ENCODE peak calls at places on chromosomes 3 and 15, in eight cellular contexts. R is IMR-90, E is left ventricle myocardium inferior, C is HFF-Myc, V is HepG2, M is body of pancreas, X is AG10803, Y is AG04449. F is an unnamed sample.

GRCh38 chr15:51726302-51727073 is 11.0 kb downstream of the LYSMD2 start:
- DNase-seq in X (peak; percentile 80), E (peak; percentile 43), V (peak; percentile 10), R (peak; percentile 93), M (peak; percentile 30), C (peak; percentile 35), Y (peak; percentile 56), F (peak; percentile 86)

GRCh38 chr15:76799760-76800159 is 105.4 kb downstream of the SCAPER start:
- DNase-seq in E (no peak), Y (peak; percentile 38), C (peak; percentile 3), X (peak; percentile 58), V (no peak), R (peak; percentile 88), M (no peak), F (peak; percentile 61)

GRCh38 chr3:62833538-62833937 is 41.7 kb downstream of the CADPS start:
- DNase-seq in X (peak; percentile 17), R (no peak), E (no peak), Y (no peak), M (no peak), V (peak; percentile 1), C (no peak), F (no peak)

GRCh38 chr3:64235605-64236004 is 10.3 kb upstream of the PRICKLE2 start:
- DNase-seq in R (no peak), X (no peak), C (no peak), E (no peak), V (no peak), Y (no peak), M (no peak), F (no peak)

GRCh38 chr15:85760531-85761371 is 34.0 kb downstream of the KLHL25 start:
- DNase-seq in R (no peak), V (no peak), Y (no peak), E (no peak), C (no peak), X (no peak), M (no peak), F (no peak)

GRCh38 chr3:160486459-160486869 is 36.9 kb upstream of the TRIM59 start:
- DNase-seq in R (peak; percentile 71), X (peak; percentile 71), E (no peak), M (no peak), V (peak; percentile 15), C (no peak), Y (no peak), F (peak; percentile 29)

GRCh38 chr15:60912984-60913697 is 316.0 kb downstream of the RORA start:
- DNase-seq in V (no peak), E (no peak), Y (no peak), M (peak; percentile 67), R (no peak), C (no peak), X (no peak), F (no peak)

GRCh38 chr3:15276028-15276717 is 56.2 kb downstream of the SH3BP5 start:
- DNase-seq in Y (no peak), X (peak; percentile 47), C (no peak), V (no peak), R (no peak), E (no peak), M (no peak), F (no peak)

GRCh38 chr3:149468504-149469212 is 5.8 kb upstream of the TM4SF4 start:
- DNase-seq in V (peak; percentile 35), X (no peak), E (no peak), C (no peak), M (peak; percentile 64), R (no peak), Y (no peak), F (peak; percentile 71)

GRCh38 chr15:83324799-83325198 is 40.3 kb upstream of the BNC1 start:
- DNase-seq in X (no peak), V (no peak), Y (no peak), R (no peak), C (no peak), E (no peak), M (no peak), F (no peak)

GRCh38 chr3:124609402-124609801 is 120.8 kb upstream of the UMPS start:
- DNase-seq in M (no peak), E (no peak), X (no peak), C (no peak), Y (peak; percentile 19), V (no peak), R (peak; percentile 17), F (no peak)

GRCh38 chr3:52093751-52094525 is 37.6 kb upstream of the DUSP7 start:
- DNase-seq in V (peak; percentile 13), R (peak; percentile 61), Y (peak; percentile 21), X (peak; percentile 64), M (no peak), E (no peak), C (peak; percentile 33), F (peak; percentile 43)

GRCh38 chr3:127889976-127890650 is 24.9 kb upstream of the KBTBD12 start:
- DNase-seq in M (no peak), Y (no peak), C (no peak), X (peak; percentile 15), V (no peak), E (no peak), R (no peak), F (no peak)

GRCh38 chr3:161700998-161701397 is 204.4 kb downstream of the OTOL1 start:
- DNase-seq in V (no peak), R (no peak), Y (no peak), M (no peak), C (no peak), X (no peak), E (no peak), F (no peak)

DNA sequence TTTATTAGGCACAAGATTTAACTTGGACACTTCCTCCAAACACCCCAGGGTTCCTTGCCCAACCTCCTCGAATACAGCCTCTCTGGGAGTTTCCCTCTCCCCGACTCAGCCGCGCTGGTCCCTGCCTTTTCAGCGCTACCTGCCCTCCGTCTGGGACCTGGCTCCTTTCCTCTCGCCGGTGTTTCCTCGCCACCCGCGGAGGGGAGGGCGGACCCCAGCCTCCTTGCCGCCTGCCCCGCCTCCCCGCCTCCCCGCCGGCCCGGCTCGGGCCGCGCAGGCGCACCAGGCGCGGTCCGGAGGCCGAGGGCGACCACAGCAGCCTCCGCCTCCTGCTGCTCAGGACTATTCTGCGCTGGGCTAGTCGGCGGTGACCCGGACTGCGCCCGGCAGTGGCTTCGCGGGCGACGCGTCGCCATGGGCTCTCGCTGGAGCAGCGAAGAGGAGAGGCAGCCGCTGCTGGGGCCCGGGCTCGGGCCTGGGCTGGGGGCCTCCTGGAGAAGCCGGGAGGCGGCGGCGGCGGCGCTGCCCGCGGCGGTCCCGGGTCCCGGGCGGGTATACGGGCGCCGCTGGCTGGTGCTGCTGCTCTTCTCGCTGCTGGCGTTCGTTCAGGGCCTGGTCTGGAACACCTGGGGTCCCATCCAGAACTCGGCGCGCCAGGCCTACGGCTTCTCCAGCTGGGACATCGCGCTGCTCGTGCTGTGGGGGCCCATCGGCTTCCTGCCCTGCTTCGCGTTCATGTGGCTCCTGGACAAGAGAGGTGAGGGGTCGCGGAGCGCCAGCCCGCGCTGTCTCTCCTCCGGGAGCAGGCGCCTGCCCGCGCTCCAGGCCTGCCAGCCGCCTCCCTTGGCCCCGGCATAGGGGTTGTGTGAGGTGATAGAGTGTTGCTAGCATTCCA is at the start of gene SLC49A4:
- DNase-seq in V (peak; percentile 65), Y (no peak), M (peak; percentile 85), C (peak; percentile 45), E (peak; percentile 80), X (peak; percentile 62), R (peak; percentile 65), F (peak; percentile 68)
- TF ChIP-seq CTCF in V (peak; percentile 15), Y (peak; percentile 11), M (peak; percentile 10), C (no peak), E (no peak), X (no peak), R (no peak), F (no peak)

GRCh38 chr3:31092748-31093607 is 198.5 kb upstream of the GADL1 start:
- DNase-seq in M (no peak), V (no peak), C (no peak), Y (no peak), X (peak; percentile 77), E (no peak), R (peak; percentile 16), F (no peak)
- H3K4me3 ChIP-seq in M (no peak overlapping the region), V (no peak overlapping the region), C (no peak overlapping the region), Y (no peak overlapping the region), X (no peak overlapping the region), E (no peak overlapping the region), R (no peak overlapping the region), F (no peak overlapping the region)

GRCh38 chr3:53199834-53200233 is 38.8 kb downstream of the PRKCD start:
- DNase-seq in X (no peak), Y (no peak), R (no peak), E (no peak), C (no peak), V (no peak), M (no peak), F (no peak)

GRCh38 chr3:53198996-53199395 is 38.0 kb downstream of the PRKCD start:
- DNase-seq in X (no peak), C (no peak), V (no peak), E (no peak), R (no peak), M (no peak), Y (no peak), F (no peak)

GRCh38 chr3:53200501-53201189 is 39.6 kb downstream of the PRKCD start:
- DNase-seq in V (no peak), R (no peak), Y (no peak), X (no peak), M (no peak), C (no peak), E (no peak), F (no peak)

GRCh38 chr3:53196575-53197407 is 35.8 kb downstream of the PRKCD start:
- DNase-seq in M (no peak), C (peak; percentile 20), Y (no peak), R (peak; percentile 62), V (peak; percentile 72), X (peak; percentile 49), E (no peak), F (peak; percentile 44)

DNA sequence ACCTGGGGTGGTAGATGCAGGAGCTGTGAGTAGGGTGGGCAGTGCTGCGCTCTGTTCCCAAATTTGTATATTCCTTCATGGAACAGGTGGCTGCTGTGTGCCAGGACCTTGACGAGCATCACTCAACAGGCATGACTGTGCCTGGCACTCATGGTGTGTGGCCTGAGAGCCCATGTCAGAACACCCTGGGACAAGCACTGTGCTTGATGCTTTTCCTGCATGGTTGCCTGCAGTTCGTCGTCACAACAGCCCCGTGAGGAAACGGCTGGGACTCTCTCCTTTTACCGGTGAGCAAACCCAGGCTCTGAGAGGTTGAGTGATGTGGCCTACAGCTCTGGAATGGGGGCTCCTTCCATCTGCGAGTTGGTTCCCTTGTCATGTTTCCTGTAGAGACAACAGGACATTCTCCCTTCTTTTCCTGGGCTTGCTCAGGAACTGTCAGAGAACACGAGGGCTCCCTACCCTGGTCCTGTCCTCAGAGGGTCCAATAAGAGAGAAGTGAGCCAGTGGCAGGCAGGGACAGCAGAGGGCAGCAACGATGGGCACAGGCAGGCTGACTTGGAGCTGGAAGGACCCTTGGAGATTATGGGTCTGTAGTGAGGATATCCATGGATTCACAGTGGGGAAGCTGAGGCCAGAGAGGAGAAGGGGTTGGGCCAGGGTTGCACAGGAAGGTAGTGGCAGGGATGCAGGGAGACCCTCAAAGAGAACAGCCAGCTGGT is 37.4 kb downstream of the PRKCD start:
- DNase-seq in Y (no peak), X (no peak), E (no peak), M (no peak), C (no peak), R (no peak), V (no peak), F (no peak)
- TF ChIP-seq CTCF in Y (peak; percentile 30), X (no peak), E (peak; percentile 28), M (no peak), C (peak; percentile 13), R (no peak), V (peak; percentile 60), F (peak; percentile 6)

DNA sequence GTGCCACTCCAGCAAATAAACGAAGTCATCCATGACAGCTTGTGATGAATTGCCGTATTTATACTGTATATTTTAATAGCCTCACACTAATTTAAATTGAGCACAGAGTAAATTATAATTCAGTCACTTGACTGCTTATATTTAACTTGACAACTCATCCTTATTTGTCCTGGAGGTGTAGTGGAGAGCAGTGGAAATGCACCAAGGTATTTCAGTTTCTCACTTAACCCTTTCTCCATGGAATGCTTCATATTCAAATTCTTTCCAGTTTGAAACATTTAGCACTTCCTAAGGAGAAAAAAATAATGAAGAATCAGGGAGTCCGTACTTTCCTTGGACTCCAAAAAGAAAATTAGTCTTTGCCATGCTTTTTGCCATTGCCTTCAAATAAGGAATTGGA is 99.0 kb downstream of the MAP2K5 start:
- DNase-seq in R (no peak), X (no peak), V (no peak), Y (no peak), C (no peak), M (no peak), E (no peak), F (no peak)
- H3K4me3 ChIP-seq in R (no peak overlapping the region), X (no peak overlapping the region), V (no peak overlapping the region), Y (no peak overlapping the region), C (no peak overlapping the region), M (no peak overlapping the region), E (no peak overlapping the region), F (no peak overlapping the region)

F was measured in foreskin fibroblast.